ENCODE peak calls at places on chromosomes 3 and 15, in nine cellular contexts. F is heart left ventricle; S is right atrium auricular region; E is Panc1; T is astrocyte; L is AG04450; K is CD8-positive, alpha-beta T cell; N is coronary artery; X is suprapubic skin. R is an unnamed sample.

GRCh38 chr15:71252036-71252898 is 137.0 kb downstream of the THSD4 start:
- DNase-seq in K (no peak), L (no peak), S (no peak), E (no peak), X (no peak), N (no peak), F (no peak), T (peak; percentile 59), R (no peak)

GRCh38 chr3:194632983-194633348 is 253 bp downstream of the TMEM44 start:
- DNase-seq in N (peak; percentile 70), X (no peak), K (no peak), L (no peak), S (no peak), T (no peak), F (peak; percentile 44), E (no peak), R (no peak)

GRCh38 chr3:56962200-56962599 is 98.3 kb upstream of the SPATA12 start:
- DNase-seq in K (no peak), L (no peak), E (no peak), F (no peak), N (no peak), T (no peak), X (no peak), S (no peak), R (no peak)

GRCh38 chr3:48405971-48406370 is 23.9 kb downstream of the PLXNB1 start:
- DNase-seq in L (no peak), N (no peak), S (no peak), F (no peak), X (no peak), T (no peak), E (no peak), K (peak; percentile 8), R (no peak)

GRCh38 chr15:68630836-68631235 is 52.0 kb downstream of the CORO2B start:
- DNase-seq in X (no peak), F (no peak), K (no peak), T (no peak), N (no peak), L (no peak), S (no peak), E (no peak), R (no peak)

GRCh38 chr3:15495461-15496340 is 25.8 kb downstream of the COLQ start:
- DNase-seq in N (no peak), T (no peak), S (no peak), E (no peak), F (no peak), L (no peak), K (no peak), X (no peak), R (no peak)

GRCh38 chr3:122975924-122976293 is 51.7 kb downstream of the SEMA5B start:
- DNase-seq in E (no peak), S (no peak), N (no peak), T (peak; percentile 12), X (no peak), F (no peak), K (peak; percentile 11), L (no peak), R (no peak)

GRCh38 chr3:163382183-163382582 is 1696.1 kb downstream of the SI start:
- DNase-seq in T (no peak), E (no peak), N (no peak), X (no peak), F (no peak), K (no peak), L (no peak), S (no peak), R (no peak)

GRCh38 chr15:101250331-101250730 is 1.5 kb downstream of the CHSY1 start:
- DNase-seq in X (no peak), N (no peak), T (peak; percentile 88), S (no peak), F (no peak), E (no peak), K (no peak), L (no peak), R (no peak)

GRCh38 chr15:92226020-92226612 is 167.6 kb upstream of the ST8SIA2 start:
- DNase-seq in X (no peak), K (no peak), S (no peak), L (no peak), E (no peak), F (no peak), T (peak; percentile 7), N (no peak), R (no peak)

GRCh38 chr15:53880353-53880752 is 97.9 kb upstream of the UNC13C start:
- DNase-seq in E (no peak), X (no peak), L (no peak), N (no peak), T (no peak), F (peak; percentile 31), K (no peak), S (no peak), R (peak; percentile 13)

GRCh38 chr3:31634485-31634884 is 101.8 kb downstream of the STT3B start:
- DNase-seq in F (no peak), E (no peak), N (no peak), T (peak; percentile 44), X (no peak), S (no peak), L (no peak), K (no peak), R (no peak)

GRCh38 chr3:99602183-99602582 is 36.2 kb upstream of the COL8A1 start:
- DNase-seq in E (no peak), T (no peak), S (no peak), K (no peak), N (no peak), F (no peak), L (no peak), X (no peak), R (no peak)

GRCh38 chr15:81258455-81258854 is 61.8 kb downstream of the IL16 start:
- DNase-seq in L (no peak), T (no peak), K (no peak), X (no peak), E (no peak), F (no peak), N (no peak), S (no peak), R (no peak)

GRCh38 chr15:67303490-67304363 is 49.1 kb downstream of the IQCH start:
- DNase-seq in E (peak; percentile 10), K (no peak), L (no peak), X (no peak), S (no peak), T (peak; percentile 20), F (no peak), N (no peak), R (peak; percentile 6)

GRCh38 chr3:10196389-10197052 is 31.8 kb downstream of the IRAK2 start:
- DNase-seq in F (peak; percentile 54), L (no peak), T (peak; percentile 82), K (no peak), X (no peak), S (peak; percentile 77), N (no peak), E (no peak), R (no peak)

GRCh38 chr3:71961891-71962290 is 176.9 kb upstream of the PROK2 start:
- DNase-seq in F (no peak), K (no peak), X (no peak), N (no peak), L (no peak), E (no peak), S (no peak), T (no peak), R (no peak)

GRCh38 chr15:25735550-25736384 is 127.4 kb downstream of the ATP10A start:
- DNase-seq in K (no peak), F (no peak), N (no peak), L (no peak), T (no peak), S (no peak), E (no peak), X (no peak), R (no peak)

GRCh38 chr3:27108322-27108721 is 260.9 kb downstream of the NEK10 start:
- DNase-seq in N (no peak), T (no peak), K (no peak), L (no peak), F (no peak), S (no peak), X (no peak), E (no peak), R (no peak)

GRCh38 chr3:42117175-42118008 is 26.2 kb downstream of the TRAK1 start:
- DNase-seq in T (peak; percentile 76), S (no peak), N (no peak), X (no peak), F (peak; percentile 63), E (no peak), K (peak; percentile 14), L (no peak), R (peak; percentile 46)

GRCh38 chr3:175526609-175527280 is 667.6 kb downstream of the NAALADL2 start:
- DNase-seq in K (no peak), F (no peak), L (no peak), X (no peak), N (no peak), E (no peak), T (peak; percentile 4), S (no peak), R (no peak)
- H3K4me3 ChIP-seq in K (no peak overlapping the region), F (peak overlapping the region; percentile 55), L (peak overlapping the region; percentile 33), X (peak overlapping the region; percentile 28), N (peak overlapping the region; percentile 63), E (peak overlapping the region; percentile 32), T (peak overlapping the region; percentile 59), S (peak overlapping the region; percentile 27), R (no peak overlapping the region)

GRCh38 chr3:107899996-107900651 is 190.7 kb downstream of the CD47 start:
- DNase-seq in L (no peak), F (no peak), E (no peak), X (no peak), N (no peak), S (no peak), T (no peak), K (no peak), R (no peak)
- TF ChIP-seq CTCF in L (no peak), F (no peak), E (no peak), X (no peak), N (no peak), S (no peak), T (no peak), K (no peak), R (no peak)

DNA sequence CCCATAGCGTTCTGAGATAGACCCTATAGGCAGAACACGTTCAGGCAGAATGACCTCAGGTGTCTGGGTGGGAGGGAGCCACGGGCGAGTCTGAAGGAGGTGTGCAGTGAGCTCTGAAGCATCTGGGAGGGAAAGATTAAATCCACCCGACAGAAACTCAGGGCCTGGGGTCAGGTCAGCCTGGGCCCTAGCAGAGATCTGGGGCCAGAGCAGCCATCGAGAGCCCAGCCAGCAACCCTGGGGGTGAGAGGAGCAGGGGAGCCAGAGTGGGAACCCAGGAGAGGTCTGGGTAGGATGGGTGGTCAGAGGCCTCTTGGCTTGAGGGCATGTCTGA is 22.1 kb downstream of the SNX33 start:
- DNase-seq in S (no peak), L (no peak), F (no peak), E (no peak), N (no peak), T (no peak), X (no peak), K (no peak), R (no peak)
- H3K27ac ChIP-seq in S (peak overlapping the region; percentile 6), L (no peak overlapping the region), F (no peak overlapping the region), E (no peak overlapping the region), N (no peak overlapping the region), T (peak overlapping the region; percentile 52), X (peak overlapping the region; percentile 81), K (no peak overlapping the region), R (no peak overlapping the region)

DNA sequence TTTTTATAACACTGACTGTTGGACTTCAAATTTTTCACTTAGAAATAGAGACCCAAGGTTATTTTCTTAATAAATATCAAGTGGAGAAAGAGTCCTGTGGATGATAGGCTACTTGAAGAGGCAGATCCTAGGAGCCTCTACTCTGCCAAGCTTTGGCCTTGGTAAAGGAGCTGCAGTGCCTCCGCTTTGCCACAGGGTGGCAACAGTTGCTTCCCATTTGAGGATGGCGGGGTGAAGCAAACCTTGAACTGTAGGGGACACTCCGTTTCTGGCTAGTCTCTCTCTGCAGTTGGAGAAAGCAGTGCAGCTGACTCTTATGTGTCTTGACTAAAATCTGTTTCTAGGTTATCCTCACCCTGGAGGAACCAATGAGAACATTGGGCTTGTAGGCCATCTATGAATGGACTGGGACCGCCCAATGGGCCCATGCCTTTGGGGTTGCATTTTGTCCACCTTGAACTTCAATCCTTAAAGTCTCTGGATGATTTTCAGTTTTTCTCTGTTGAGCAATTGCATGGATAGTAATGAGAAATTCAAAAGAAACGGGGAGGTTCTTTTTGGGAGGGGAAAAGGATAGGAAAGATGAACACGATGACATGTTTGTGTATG is 9.8 kb downstream of the SCG5 start:
- DNase-seq in S (no peak), T (no peak), N (no peak), F (no peak), L (peak; percentile 38), E (peak; percentile 48), X (no peak), K (peak; percentile 32), R (no peak)
- H3K4me3 ChIP-seq in S (no peak overlapping the region), T (no peak overlapping the region), N (no peak overlapping the region), F (no peak overlapping the region), L (no peak overlapping the region), E (no peak overlapping the region), X (no peak overlapping the region), K (no peak overlapping the region), R (no peak overlapping the region)

R was measured in heart right ventricle.